ENCODE peak calls at places on chromosome 2, in six cellular contexts. H, U, A, O, R and C are unnamed samples.

GRCh38 chr2:46339676-46340459 is 42.7 kb downstream of the EPAS1 start:
- DNase-seq in H (no peak), U (no peak), A (peak), O (no peak), R (no peak), C (peak)

GRCh38 chr2:113248997-113249770 is 29.5 kb downstream of the PAX8 start:
- DNase-seq in H (peak), U (peak), A (peak), O (peak), R (peak), C (peak)

GRCh38 chr2:223765221-223765775 is 72.1 kb downstream of the AP1S3 start:
- DNase-seq in H (no peak), U (no peak), A (no peak), O (no peak), R (no peak), C (no peak)

GRCh38 chr2:206838690-206839089 is 73.3 kb downstream of the FASTKD2 start:
- DNase-seq in H (no peak), U (no peak), A (no peak), O (no peak), R (no peak), C (no peak)

GRCh38 chr2:54584598-54584997 is 128.5 kb downstream of the SPTBN1 start:
- DNase-seq in H (no peak), U (no peak), A (no peak), O (no peak), R (no peak), C (no peak)

GRCh38 chr2:45191972-45192371 is 182.7 kb upstream of the SIX2 start:
- DNase-seq in H (no peak), U (no peak), A (peak), O (peak), R (no peak), C (no peak)

GRCh38 chr2:160365691-160366367 is 127.8 kb downstream of the RBMS1 start:
- DNase-seq in H (no peak), U (no peak), A (peak), O (peak), R (no peak), C (peak)

GRCh38 chr2:60414731-60415130 is 138.7 kb downstream of the BCL11A start:
- DNase-seq in H (no peak), U (no peak), A (no peak), O (peak), R (no peak), C (peak)

GRCh38 chr2:217049376-217049775 is 189.5 kb upstream of the TNP1 start:
- DNase-seq in H (no peak), U (no peak), A (no peak), O (no peak), R (no peak), C (no peak)

GRCh38 chr2:105510761-105511669 is 112.2 kb upstream of the FHL2 start:
- DNase-seq in H (peak), U (no peak), A (no peak), O (peak), R (peak), C (peak)

GRCh38 chr2:102140367-102140766 is 2.2 kb upstream of the IL1R1 start:
- DNase-seq in H (no peak), U (no peak), A (no peak), O (peak), R (no peak), C (no peak)

GRCh38 chr2:226691265-226691664 is 108.4 kb downstream of the IRS1 start:
- DNase-seq in H (no peak), U (no peak), A (no peak), O (peak), R (peak), C (no peak)

GRCh38 chr2:62320657-62321357 is 124.9 kb downstream of the B3GNT2 start:
- DNase-seq in H (no peak), U (no peak), A (no peak), O (no peak), R (peak), C (no peak)

GRCh38 chr2:189560273-189560586 is 20.4 kb downstream of the SLC40A1 start:
- DNase-seq in H (no peak), U (no peak), A (no peak), O (no peak), R (no peak), C (no peak)
- H3K27ac ChIP-seq in H (no peak), U (no peak), A (no peak), O (no peak), R (no peak), C (no peak)

GRCh38 chr2:68727698-68728375 is 6.8 kb upstream of the ARHGAP25 start:
- DNase-seq in H (no peak), U (no peak), A (no peak), O (peak), R (no peak), C (peak)
- H3K27ac ChIP-seq in H (no peak), U (no peak), A (no peak), O (no peak), R (no peak), C (no peak)

DNA sequence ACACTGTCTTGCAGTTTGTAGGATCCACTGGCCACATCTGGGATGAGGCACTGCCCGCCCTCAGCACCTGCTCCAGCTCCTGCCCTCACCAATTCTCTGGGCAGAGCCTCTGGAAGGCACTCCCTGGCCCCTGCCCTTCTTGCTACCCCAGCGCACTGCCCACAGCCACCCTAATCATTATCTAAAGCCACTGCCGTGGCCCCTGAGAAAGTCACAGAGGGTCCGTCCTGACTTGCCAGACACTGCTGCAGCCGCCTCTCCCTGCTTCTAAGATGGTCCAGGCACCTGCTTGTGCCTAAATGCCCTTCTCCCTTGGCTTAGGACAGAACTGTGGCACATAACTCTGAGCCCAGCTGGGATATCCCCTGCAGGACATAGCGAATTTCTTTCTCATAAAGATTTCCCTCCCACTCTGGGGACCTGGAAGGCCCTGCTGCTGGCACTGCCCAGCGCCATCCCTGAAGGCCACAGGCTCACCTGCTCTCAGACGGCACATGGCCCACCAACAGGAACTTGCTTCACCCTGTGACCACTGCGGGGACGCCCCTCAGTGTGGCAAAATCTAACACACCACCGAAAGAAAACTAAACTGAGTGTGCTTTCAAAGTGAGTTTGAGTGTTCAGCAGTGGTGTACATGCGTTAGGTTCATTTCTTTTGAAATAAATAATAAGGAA is 244.9 kb downstream of the HDAC4 start:
- DNase-seq in H (no peak), U (no peak), A (no peak), O (no peak), R (no peak), C (no peak)
- H3K27ac ChIP-seq in H (no peak), U (no peak), A (no peak), O (no peak), R (no peak), C (no peak)

GRCh38 chr2:40037303-40037702 is 258.2 kb upstream of the THUMPD2 start:
- DNase-seq in H (no peak), U (no peak), A (no peak), O (no peak), R (no peak), C (no peak)
- H3K27ac ChIP-seq in H (no peak), U (no peak), A (no peak), O (no peak), R (no peak), C (no peak)

DNA sequence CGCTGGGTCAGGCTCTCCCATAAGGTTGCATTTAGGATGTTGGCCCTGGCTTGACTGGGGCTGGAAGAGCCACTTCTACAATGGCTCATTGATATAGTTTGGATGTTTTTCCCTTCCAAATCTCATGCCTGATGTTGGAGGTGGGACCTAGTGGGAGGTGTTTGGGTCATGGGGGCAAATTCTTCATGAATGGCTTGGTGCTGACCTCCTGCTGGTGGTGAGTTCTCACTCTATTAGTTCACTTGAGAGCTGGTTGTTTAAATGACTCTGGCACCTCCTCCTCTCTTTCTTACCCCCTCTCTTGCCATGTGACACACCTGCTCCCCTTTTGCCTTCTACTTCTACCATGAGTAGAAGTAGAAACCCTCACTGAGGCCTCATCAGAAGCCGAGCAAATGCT is 20.5 kb downstream of the ACOXL start:
- DNase-seq in H (no peak), U (no peak), A (no peak), O (no peak), R (peak), C (no peak)
- H3K27ac ChIP-seq in H (no peak), U (no peak), A (no peak), O (no peak), R (no peak), C (no peak)

GRCh38 chr2:110816404-110817365 is 84.3 kb downstream of the ACOXL start:
- DNase-seq in H (no peak), U (no peak), A (no peak), O (peak), R (no peak), C (peak)
- H3K27ac ChIP-seq in H (no peak), U (no peak), A (no peak), O (no peak), R (no peak), C (no peak)

GRCh38 chr2:2931676-2932075 is 445.9 kb downstream of the EIPR1 start:
- DNase-seq in H (no peak), U (no peak), A (no peak), O (no peak), R (no peak), C (no peak)
- H3K27ac ChIP-seq in H (no peak), U (no peak), A (no peak), O (no peak), R (no peak), C (no peak)

DNA sequence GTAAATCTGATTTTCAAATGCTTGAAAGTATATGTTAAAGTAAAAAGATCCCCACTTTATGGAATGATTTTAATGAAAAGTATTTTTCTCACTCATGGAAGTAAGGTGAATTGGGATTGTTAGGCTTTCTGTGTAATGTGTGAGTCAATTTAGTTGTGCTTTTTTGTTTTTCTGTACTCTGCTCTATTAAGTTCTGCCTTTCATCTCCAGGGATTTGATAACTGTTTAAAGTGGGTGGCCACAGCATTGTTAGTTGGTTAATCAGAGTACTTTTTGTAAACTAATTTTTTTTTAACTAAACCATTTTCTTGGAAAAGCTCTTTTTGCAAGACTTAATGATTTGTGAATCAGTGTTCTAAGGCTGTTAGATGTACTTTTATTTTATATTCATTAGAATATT is 76.8 kb downstream of the ABI2 start:
- DNase-seq in H (no peak), U (no peak), A (no peak), O (peak), R (no peak), C (peak)
- H3K27ac ChIP-seq in H (peak), U (no peak), A (no peak), O (peak), R (no peak), C (peak)

GRCh38 chr2:176109955-176110345 is 2.9 kb downstream of the HOXD11 start:
- DNase-seq in H (no peak), U (no peak), A (no peak), O (no peak), R (no peak), C (no peak)

GRCh38 chr2:176107731-176108181 is 676 bp downstream of the HOXD11 start:
- DNase-seq in H (no peak), U (no peak), A (no peak), O (no peak), R (no peak), C (peak)

GRCh38 chr2:176106636-176107539 is at the start of gene HOXD11:
- DNase-seq in H (peak), U (no peak), A (no peak), O (peak), R (peak), C (peak)

GRCh38 chr2:176110975-176111663 is 4.0 kb downstream of the HOXD11 start:
- DNase-seq in H (peak), U (no peak), A (no peak), O (peak), R (peak), C (peak)

GRCh38 chr2:176109226-176109954 is 2.3 kb downstream of the HOXD11 start:
- DNase-seq in H (no peak), U (no peak), A (no peak), O (no peak), R (no peak), C (peak)
- H3K27ac ChIP-seq in H (no peak), U (no peak), A (no peak), O (no peak), R (no peak), C (peak)

GRCh38 chr2:138503652-138504051 is 2.1 kb downstream of the SPOPL start:
- DNase-seq in H (no peak), U (no peak), A (no peak), O (no peak), R (no peak), C (peak)
- H3K27ac ChIP-seq in H (no peak), U (peak), A (no peak), O (no peak), R (no peak), C (no peak)